ENCODE peak calls at places on chromosomes 2 and 18, in five cellular contexts. R is NCI-H748 treated with DMSO at 0.1 percent for 48 hours; X is A549; U is naive thymus-derived CD8-positive, alpha-beta T cell; E is RCC 7860. H is an unnamed sample.

GRCh38 chr2:235744161-235744560 is 250.3 kb downstream of the AGAP1 start:
- DNase-seq in R (no peak), X (no peak), E (no peak), U (no peak), H (no peak)

GRCh38 chr2:178008636-178009289 is 63.8 kb downstream of the PDE11A start:
- DNase-seq in U (no peak), R (peak), X (peak), E (peak), H (peak)

GRCh38 chr2:161651547-161651946 is 27.3 kb downstream of the SLC4A10 start:
- DNase-seq in X (no peak), U (peak), R (no peak), E (no peak), H (no peak)

GRCh38 chr2:225428360-225428759 is 28.9 kb downstream of the NYAP2 start:
- DNase-seq in E (no peak), R (peak), U (no peak), X (no peak), H (no peak)

GRCh38 chr2:128606837-128607236 is 288.2 kb upstream of the HS6ST1 start:
- DNase-seq in R (no peak), X (no peak), E (no peak), U (peak), H (no peak)

GRCh38 chr18:2536493-2536892 is 34.8 kb downstream of the METTL4 start:
- DNase-seq in X (peak), U (no peak), E (no peak), R (no peak), H (no peak)

GRCh38 chr18:62388855-62389760 is 64.0 kb downstream of the TNFRSF11A start:
- DNase-seq in U (no peak), R (no peak), E (no peak), X (peak), H (no peak)

GRCh38 chr2:60064687-60065361 is 488.6 kb downstream of the BCL11A start:
- DNase-seq in R (no peak), U (no peak), X (no peak), E (no peak), H (no peak)

GRCh38 chr2:121521359-121521758 is 9.3 kb upstream of the RNU4ATAC start:
- DNase-seq in E (no peak), R (no peak), X (no peak), U (no peak), H (no peak)

GRCh38 chr18:2900742-2901404 is 54.1 kb downstream of the EMILIN2 start:
- DNase-seq in R (no peak), U (no peak), E (no peak), X (no peak), H (no peak)

H was measured in ACHN.